ENCODE peak calls at places on chromosomes 7 and 10, in six cellular contexts. One of them, this sample, is unnamed.

GRCh38 chr7:96654630-96655188 is 54.9 kb downstream of the SEM1 start:
- DNase-seq in OCI-LY7: no peak
- DNase-seq in fibroblast of the aortic adventitia: no peak
- DNase-seq in sigmoid colon: no peak
- DNase-seq in psoas muscle: no peak
- DNase-seq in right lobe of liver: no peak
- DNase-seq in this sample: no peak

GRCh38 chr10:31644931-31645633 is 283.5 kb downstream of the ARHGAP12 start:
- DNase-seq in OCI-LY7: no peak
- DNase-seq in fibroblast of the aortic adventitia: peak
- DNase-seq in sigmoid colon: no peak
- DNase-seq in psoas muscle: no peak
- DNase-seq in right lobe of liver: no peak
- DNase-seq in this sample: no peak

GRCh38 chr7:44279286-44279685 is 46.1 kb downstream of the CAMK2B start:
- DNase-seq in OCI-LY7: no peak
- DNase-seq in fibroblast of the aortic adventitia: no peak
- DNase-seq in sigmoid colon: peak
- DNase-seq in psoas muscle: peak
- DNase-seq in right lobe of liver: peak
- DNase-seq in this sample: peak

GRCh38 chr7:94087664-94088352 is 83.7 kb upstream of the BET1 start:
- DNase-seq in OCI-LY7: peak
- DNase-seq in fibroblast of the aortic adventitia: peak
- DNase-seq in sigmoid colon: no peak
- DNase-seq in psoas muscle: no peak
- DNase-seq in right lobe of liver: no peak
- DNase-seq in this sample: no peak

GRCh38 chr10:88428442-88428841 is 154.7 kb downstream of the RNLS start:
- DNase-seq in OCI-LY7: no peak
- DNase-seq in fibroblast of the aortic adventitia: peak
- DNase-seq in sigmoid colon: no peak
- DNase-seq in psoas muscle: no peak
- DNase-seq in right lobe of liver: no peak
- DNase-seq in this sample: no peak

GRCh38 chr10:79981673-79982485 is 33.0 kb upstream of the SFTPD start:
- DNase-seq in OCI-LY7: no peak
- DNase-seq in fibroblast of the aortic adventitia: peak
- DNase-seq in sigmoid colon: peak
- DNase-seq in psoas muscle: peak
- DNase-seq in right lobe of liver: peak
- DNase-seq in this sample: no peak

GRCh38 chr7:75808106-75808505 is 5.5 kb downstream of the CCL24 start:
- DNase-seq in OCI-LY7: no peak
- DNase-seq in fibroblast of the aortic adventitia: no peak
- DNase-seq in sigmoid colon: no peak
- DNase-seq in psoas muscle: no peak
- DNase-seq in right lobe of liver: no peak
- DNase-seq in this sample: no peak

GRCh38 chr10:102651455-102652169 is 7.3 kb downstream of the TRIM8 start:
- DNase-seq in OCI-LY7: no peak
- DNase-seq in fibroblast of the aortic adventitia: no peak
- DNase-seq in sigmoid colon: no peak
- DNase-seq in psoas muscle: peak
- DNase-seq in right lobe of liver: peak
- DNase-seq in this sample: no peak

GRCh38 chr10:845526-845925 is 86.0 kb downstream of the LARP4B start:
- DNase-seq in OCI-LY7: no peak
- DNase-seq in fibroblast of the aortic adventitia: peak
- DNase-seq in sigmoid colon: no peak
- DNase-seq in psoas muscle: no peak
- DNase-seq in right lobe of liver: no peak
- DNase-seq in this sample: no peak

GRCh38 chr10:5607594-5607993 is 58.8 kb downstream of the ASB13 start:
- DNase-seq in OCI-LY7: no peak
- DNase-seq in fibroblast of the aortic adventitia: no peak
- DNase-seq in sigmoid colon: no peak
- DNase-seq in psoas muscle: peak
- DNase-seq in right lobe of liver: no peak
- DNase-seq in this sample: no peak

GRCh38 chr10:94133239-94133638 is 139.5 kb downstream of the PLCE1 start:
- DNase-seq in OCI-LY7: no peak
- DNase-seq in fibroblast of the aortic adventitia: no peak
- DNase-seq in sigmoid colon: no peak
- DNase-seq in psoas muscle: peak
- DNase-seq in right lobe of liver: peak
- DNase-seq in this sample: no peak

GRCh38 chr7:128888756-128889095 is 21.8 kb downstream of the KCP start:
- DNase-seq in OCI-LY7: no peak
- DNase-seq in fibroblast of the aortic adventitia: no peak
- DNase-seq in sigmoid colon: no peak
- DNase-seq in psoas muscle: no peak
- DNase-seq in right lobe of liver: peak
- DNase-seq in this sample: no peak

GRCh38 chr7:112938895-112939588 is 147.6 kb downstream of the GPR85 start:
- DNase-seq in OCI-LY7: peak
- DNase-seq in fibroblast of the aortic adventitia: peak
- DNase-seq in sigmoid colon: peak
- DNase-seq in psoas muscle: peak
- DNase-seq in right lobe of liver: peak
- DNase-seq in this sample: no peak

GRCh38 chr10:118738422-118738821 is 16.3 kb downstream of the CACUL1 start:
- DNase-seq in OCI-LY7: no peak
- DNase-seq in fibroblast of the aortic adventitia: no peak
- DNase-seq in sigmoid colon: no peak
- DNase-seq in psoas muscle: no peak
- DNase-seq in right lobe of liver: no peak
- DNase-seq in this sample: no peak

GRCh38 chr10:100744980-100745881 is at the start of gene PAX2:
- DNase-seq in OCI-LY7: no peak
- DNase-seq in fibroblast of the aortic adventitia: no peak
- DNase-seq in sigmoid colon: peak
- DNase-seq in psoas muscle: no peak
- DNase-seq in right lobe of liver: no peak
- DNase-seq in this sample: no peak

GRCh38 chr10:121792198-121792597 is 135.6 kb downstream of the ATE1 start:
- DNase-seq in OCI-LY7: no peak
- DNase-seq in fibroblast of the aortic adventitia: peak
- DNase-seq in sigmoid colon: no peak
- DNase-seq in psoas muscle: no peak
- DNase-seq in right lobe of liver: no peak
- DNase-seq in this sample: no peak

GRCh38 chr7:116526897-116527296 is 2.1 kb downstream of the CAV1 start:
- DNase-seq in OCI-LY7: no peak
- DNase-seq in fibroblast of the aortic adventitia: peak
- DNase-seq in sigmoid colon: no peak
- DNase-seq in psoas muscle: no peak
- DNase-seq in right lobe of liver: no peak
- DNase-seq in this sample: no peak

GRCh38 chr7:63925262-63925625 is 73.4 kb upstream of the ZNF722 start:
- DNase-seq in OCI-LY7: no peak
- DNase-seq in fibroblast of the aortic adventitia: no peak
- DNase-seq in sigmoid colon: no peak
- DNase-seq in psoas muscle: no peak
- DNase-seq in right lobe of liver: peak
- DNase-seq in this sample: no peak

GRCh38 chr10:58695022-58695421 is 182.3 kb downstream of the BICC1 start:
- DNase-seq in OCI-LY7: no peak
- DNase-seq in fibroblast of the aortic adventitia: peak
- DNase-seq in sigmoid colon: no peak
- DNase-seq in psoas muscle: no peak
- DNase-seq in right lobe of liver: no peak
- DNase-seq in this sample: no peak

GRCh38 chr10:79068203-79068561 is 584 bp upstream of the ZMIZ1 start:
- DNase-seq in OCI-LY7: peak
- DNase-seq in fibroblast of the aortic adventitia: no peak
- DNase-seq in sigmoid colon: no peak
- DNase-seq in psoas muscle: no peak
- DNase-seq in right lobe of liver: no peak
- DNase-seq in this sample: no peak

GRCh38 chr7:70828366-70828765 is 303.6 kb upstream of the GALNT17 start:
- DNase-seq in OCI-LY7: no peak
- DNase-seq in fibroblast of the aortic adventitia: no peak
- DNase-seq in sigmoid colon: no peak
- DNase-seq in psoas muscle: no peak
- DNase-seq in right lobe of liver: no peak
- DNase-seq in this sample: no peak

GRCh38 chr10:131544495-131544894 is 233.0 kb upstream of the TCERG1L start:
- DNase-seq in OCI-LY7: no peak
- DNase-seq in fibroblast of the aortic adventitia: no peak
- DNase-seq in sigmoid colon: no peak
- DNase-seq in psoas muscle: no peak
- DNase-seq in right lobe of liver: no peak
- DNase-seq in this sample: no peak
- TF ChIP-seq CTCF in OCI-LY7: no peak
- TF ChIP-seq CTCF in fibroblast of the aortic adventitia: no peak
- TF ChIP-seq CTCF in sigmoid colon: no peak
- TF ChIP-seq CTCF in psoas muscle: no peak
- TF ChIP-seq CTCF in right lobe of liver: no peak
- TF ChIP-seq CTCF in this sample: no peak

DNA sequence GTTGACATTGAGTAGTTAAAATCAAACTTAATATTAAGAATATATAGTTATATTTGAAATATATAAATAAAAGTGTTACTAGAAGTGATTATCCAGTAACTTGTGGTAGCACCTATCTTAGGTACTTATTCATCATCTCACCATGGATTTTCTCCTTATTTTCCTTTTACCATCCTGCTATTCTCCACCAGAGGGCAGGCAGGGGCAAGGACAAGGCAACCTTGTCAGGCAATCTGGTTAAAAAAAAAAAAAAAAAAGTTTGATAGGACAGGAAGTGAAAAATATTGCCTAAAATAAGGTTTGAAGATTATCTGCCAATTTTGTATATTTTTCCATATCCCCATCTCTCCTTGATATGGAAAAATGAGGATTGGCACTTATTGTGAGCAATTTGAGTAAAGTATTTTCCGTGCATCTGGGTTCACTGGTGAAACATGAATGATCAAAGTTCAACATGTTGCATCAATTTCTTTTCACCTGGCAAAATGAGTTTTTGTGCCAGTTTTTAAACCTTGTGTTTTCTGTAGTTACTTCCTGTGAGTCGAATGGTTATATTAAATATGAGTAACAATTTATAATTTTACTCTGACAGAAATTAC is 256.7 kb downstream of the AGMO start:
- DNase-seq in OCI-LY7: peak
- DNase-seq in fibroblast of the aortic adventitia: peak
- DNase-seq in sigmoid colon: peak
- DNase-seq in psoas muscle: no peak
- DNase-seq in right lobe of liver: no peak
- DNase-seq in this sample: no peak
- TF ChIP-seq CTCF in OCI-LY7: peak
- TF ChIP-seq CTCF in fibroblast of the aortic adventitia: peak
- TF ChIP-seq CTCF in sigmoid colon: peak
- TF ChIP-seq CTCF in psoas muscle: peak
- TF ChIP-seq CTCF in right lobe of liver: peak
- TF ChIP-seq CTCF in this sample: peak

DNA sequence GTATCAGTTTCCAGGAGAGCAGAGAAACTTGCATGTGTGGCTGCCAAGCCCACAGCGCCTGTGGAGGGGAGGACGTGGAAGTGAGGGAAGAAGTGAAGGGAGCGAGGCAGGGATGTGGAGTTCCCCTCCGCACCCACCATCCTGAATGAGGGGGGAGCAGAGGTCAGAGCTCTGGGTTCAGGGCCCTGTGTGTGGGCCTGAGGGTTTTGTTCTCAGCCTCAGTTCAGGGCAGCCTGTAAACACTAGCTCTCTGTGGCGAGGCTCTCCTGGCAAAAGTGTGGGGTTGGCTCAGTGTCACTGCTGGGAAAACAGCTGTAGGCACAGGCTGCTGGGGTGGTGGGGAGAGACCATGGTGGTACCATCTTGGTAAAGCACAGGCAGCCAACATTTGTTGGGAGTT is 108.4 kb downstream of the C10orf105 start:
- DNase-seq in OCI-LY7: no peak
- DNase-seq in fibroblast of the aortic adventitia: no peak
- DNase-seq in sigmoid colon: no peak
- DNase-seq in psoas muscle: no peak
- DNase-seq in right lobe of liver: no peak
- DNase-seq in this sample: no peak
- TF ChIP-seq CTCF in OCI-LY7: no peak
- TF ChIP-seq CTCF in fibroblast of the aortic adventitia: no peak
- TF ChIP-seq CTCF in sigmoid colon: no peak
- TF ChIP-seq CTCF in psoas muscle: no peak
- TF ChIP-seq CTCF in right lobe of liver: no peak
- TF ChIP-seq CTCF in this sample: no peak

GRCh38 chr7:115218076-115218475 is 296.2 kb downstream of the MDFIC start:
- DNase-seq in OCI-LY7: no peak
- DNase-seq in fibroblast of the aortic adventitia: no peak
- DNase-seq in sigmoid colon: no peak
- DNase-seq in psoas muscle: no peak
- DNase-seq in right lobe of liver: no peak
- DNase-seq in this sample: no peak

GRCh38 chr7:115216652-115217051 is 294.8 kb downstream of the MDFIC start:
- DNase-seq in OCI-LY7: no peak
- DNase-seq in fibroblast of the aortic adventitia: peak
- DNase-seq in sigmoid colon: no peak
- DNase-seq in psoas muscle: no peak
- DNase-seq in right lobe of liver: no peak
- DNase-seq in this sample: no peak

GRCh38 chr7:115221484-115221883 is 299.6 kb downstream of the MDFIC start:
- DNase-seq in OCI-LY7: no peak
- DNase-seq in fibroblast of the aortic adventitia: peak
- DNase-seq in sigmoid colon: no peak
- DNase-seq in psoas muscle: no peak
- DNase-seq in right lobe of liver: no peak
- DNase-seq in this sample: no peak

DNA sequence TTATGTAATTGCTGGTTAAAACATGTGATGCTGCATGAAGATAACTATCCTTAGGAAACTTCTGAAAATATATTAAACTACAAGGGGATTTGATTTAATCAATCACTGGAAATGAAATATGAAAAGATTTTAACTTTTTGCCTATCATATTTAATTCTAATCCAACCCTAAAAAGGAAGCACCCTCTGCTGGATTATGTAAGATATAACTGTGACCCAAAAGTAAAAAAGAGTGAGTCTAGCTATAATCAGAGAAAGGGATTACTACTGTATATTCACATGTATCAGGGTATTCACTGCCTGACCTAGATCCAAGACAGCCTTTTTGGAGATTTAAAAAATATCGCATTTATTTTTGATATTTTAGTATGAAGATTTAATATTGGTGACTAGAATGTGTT is 295.5 kb downstream of the MDFIC start:
- DNase-seq in OCI-LY7: no peak
- DNase-seq in fibroblast of the aortic adventitia: peak
- DNase-seq in sigmoid colon: no peak
- DNase-seq in psoas muscle: no peak
- DNase-seq in right lobe of liver: no peak
- DNase-seq in this sample: no peak
- TF ChIP-seq CTCF in OCI-LY7: peak
- TF ChIP-seq CTCF in fibroblast of the aortic adventitia: peak
- TF ChIP-seq CTCF in sigmoid colon: no peak
- TF ChIP-seq CTCF in psoas muscle: peak
- TF ChIP-seq CTCF in right lobe of liver: peak
- TF ChIP-seq CTCF in this sample: peak

DNA sequence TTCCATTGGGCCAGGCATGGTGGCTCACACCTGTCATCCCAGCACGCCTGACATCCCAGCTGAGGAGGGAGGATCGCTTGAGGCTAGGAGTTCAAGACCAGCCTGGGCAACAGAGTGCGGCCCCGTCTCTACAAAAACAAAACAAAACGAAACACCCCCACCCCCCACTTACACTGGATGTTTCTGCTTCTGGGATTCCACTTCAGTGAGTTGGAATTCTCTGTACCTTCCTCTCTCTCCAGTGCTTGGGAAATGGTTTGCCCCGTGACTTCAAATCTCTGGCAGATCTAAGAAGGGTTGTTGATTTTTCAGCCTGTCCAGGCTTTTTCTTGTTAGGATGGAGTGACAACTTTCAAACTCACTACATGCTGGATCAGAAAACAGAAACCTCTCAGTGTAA is 106.9 kb downstream of the ANLN start:
- DNase-seq in OCI-LY7: no peak
- DNase-seq in fibroblast of the aortic adventitia: no peak
- DNase-seq in sigmoid colon: no peak
- DNase-seq in psoas muscle: no peak
- DNase-seq in right lobe of liver: no peak
- DNase-seq in this sample: no peak
- TF ChIP-seq CTCF in OCI-LY7: no peak
- TF ChIP-seq CTCF in fibroblast of the aortic adventitia: no peak
- TF ChIP-seq CTCF in sigmoid colon: no peak
- TF ChIP-seq CTCF in psoas muscle: no peak
- TF ChIP-seq CTCF in right lobe of liver: no peak
- TF ChIP-seq CTCF in this sample: no peak

This sample was measured in CD14-positive monocyte.